ENCODE peak calls at places on chromosomes 13 and 19, in eight cellular contexts. One of them, this sample, is unnamed.

GRCh38 chr19:36141039-36141914 is 1.4 kb downstream of the CAPNS1 start:
- DNase-seq in BE2C: peak; percentile 91
- DNase-seq in cardiac muscle cell: peak; percentile 91
- DNase-seq in psoas muscle: peak; percentile 93
- DNase-seq in Karpas-422: peak; percentile 94
- DNase-seq in Caco-2: peak; percentile 90
- DNase-seq in thoracic aorta: peak; percentile 53
- DNase-seq in colonic mucosa: peak; percentile 95
- DNase-seq in this sample: peak; percentile 93

GRCh38 chr13:50893211-50893852 is 16.3 kb upstream of the RNASEH2B start:
- DNase-seq in BE2C: no peak
- DNase-seq in cardiac muscle cell: no peak
- DNase-seq in psoas muscle: no peak
- DNase-seq in Karpas-422: no peak
- DNase-seq in Caco-2: no peak
- DNase-seq in thoracic aorta: no peak
- DNase-seq in colonic mucosa: no peak
- DNase-seq in this sample: no peak

GRCh38 chr19:2923510-2923909 is 21.3 kb downstream of the ZNF77 start:
- DNase-seq in BE2C: no peak
- DNase-seq in cardiac muscle cell: no peak
- DNase-seq in psoas muscle: no peak
- DNase-seq in Karpas-422: no peak
- DNase-seq in Caco-2: no peak
- DNase-seq in thoracic aorta: no peak
- DNase-seq in colonic mucosa: no peak
- DNase-seq in this sample: no peak

GRCh38 chr13:95546919-95547318 is 5.6 kb upstream of the CLDN10 start:
- DNase-seq in BE2C: no peak
- DNase-seq in cardiac muscle cell: no peak
- DNase-seq in psoas muscle: no peak
- DNase-seq in Karpas-422: no peak
- DNase-seq in Caco-2: no peak
- DNase-seq in thoracic aorta: no peak
- DNase-seq in colonic mucosa: no peak
- DNase-seq in this sample: no peak

GRCh38 chr19:10292206-10292788 is 2.5 kb downstream of the ICAM5 start:
- DNase-seq in BE2C: peak; percentile 85
- DNase-seq in cardiac muscle cell: peak; percentile 95
- DNase-seq in psoas muscle: peak; percentile 85
- DNase-seq in Karpas-422: peak; percentile 82
- DNase-seq in Caco-2: peak; percentile 93
- DNase-seq in thoracic aorta: peak; percentile 28
- DNase-seq in colonic mucosa: peak; percentile 92
- DNase-seq in this sample: peak; percentile 96

GRCh38 chr13:30997697-30998547 is 65.5 kb downstream of the TEX26 start:
- DNase-seq in BE2C: peak; percentile 50
- DNase-seq in cardiac muscle cell: peak; percentile 98
- DNase-seq in psoas muscle: no peak
- DNase-seq in Karpas-422: no peak
- DNase-seq in Caco-2: no peak
- DNase-seq in thoracic aorta: no peak
- DNase-seq in colonic mucosa: no peak
- DNase-seq in this sample: no peak

GRCh38 chr19:18672606-18673337 is 10.7 kb upstream of the CRTC1 start:
- DNase-seq in BE2C: no peak
- DNase-seq in cardiac muscle cell: no peak
- DNase-seq in psoas muscle: peak; percentile 79
- DNase-seq in Karpas-422: no peak
- DNase-seq in Caco-2: no peak
- DNase-seq in thoracic aorta: no peak
- DNase-seq in colonic mucosa: no peak
- DNase-seq in this sample: no peak

GRCh38 chr19:47228937-47229673 is 1.9 kb downstream of the BBC3 start:
- DNase-seq in BE2C: peak; percentile 29
- DNase-seq in cardiac muscle cell: no peak
- DNase-seq in psoas muscle: no peak
- DNase-seq in Karpas-422: no peak
- DNase-seq in Caco-2: no peak
- DNase-seq in thoracic aorta: no peak
- DNase-seq in colonic mucosa: peak; percentile 58
- DNase-seq in this sample: peak; percentile 67

GRCh38 chr13:84481958-84482357 is 599.7 kb upstream of the SLITRK1 start:
- DNase-seq in BE2C: no peak
- DNase-seq in cardiac muscle cell: no peak
- DNase-seq in psoas muscle: no peak
- DNase-seq in Karpas-422: no peak
- DNase-seq in Caco-2: no peak
- DNase-seq in thoracic aorta: no peak
- DNase-seq in colonic mucosa: no peak
- DNase-seq in this sample: no peak

GRCh38 chr19:49957262-49957915 is 3.6 kb downstream of the SIGLEC11 start:
- DNase-seq in BE2C: no peak
- DNase-seq in cardiac muscle cell: no peak
- DNase-seq in psoas muscle: no peak
- DNase-seq in Karpas-422: no peak
- DNase-seq in Caco-2: no peak
- DNase-seq in thoracic aorta: no peak
- DNase-seq in colonic mucosa: no peak
- DNase-seq in this sample: no peak

GRCh38 chr19:13082192-13083007 is 20.3 kb downstream of the LYL1 start:
- DNase-seq in BE2C: peak; percentile 80
- DNase-seq in cardiac muscle cell: peak; percentile 48
- DNase-seq in psoas muscle: no peak
- DNase-seq in Karpas-422: peak; percentile 62
- DNase-seq in Caco-2: peak; percentile 53
- DNase-seq in thoracic aorta: no peak
- DNase-seq in colonic mucosa: no peak
- DNase-seq in this sample: no peak

DNA sequence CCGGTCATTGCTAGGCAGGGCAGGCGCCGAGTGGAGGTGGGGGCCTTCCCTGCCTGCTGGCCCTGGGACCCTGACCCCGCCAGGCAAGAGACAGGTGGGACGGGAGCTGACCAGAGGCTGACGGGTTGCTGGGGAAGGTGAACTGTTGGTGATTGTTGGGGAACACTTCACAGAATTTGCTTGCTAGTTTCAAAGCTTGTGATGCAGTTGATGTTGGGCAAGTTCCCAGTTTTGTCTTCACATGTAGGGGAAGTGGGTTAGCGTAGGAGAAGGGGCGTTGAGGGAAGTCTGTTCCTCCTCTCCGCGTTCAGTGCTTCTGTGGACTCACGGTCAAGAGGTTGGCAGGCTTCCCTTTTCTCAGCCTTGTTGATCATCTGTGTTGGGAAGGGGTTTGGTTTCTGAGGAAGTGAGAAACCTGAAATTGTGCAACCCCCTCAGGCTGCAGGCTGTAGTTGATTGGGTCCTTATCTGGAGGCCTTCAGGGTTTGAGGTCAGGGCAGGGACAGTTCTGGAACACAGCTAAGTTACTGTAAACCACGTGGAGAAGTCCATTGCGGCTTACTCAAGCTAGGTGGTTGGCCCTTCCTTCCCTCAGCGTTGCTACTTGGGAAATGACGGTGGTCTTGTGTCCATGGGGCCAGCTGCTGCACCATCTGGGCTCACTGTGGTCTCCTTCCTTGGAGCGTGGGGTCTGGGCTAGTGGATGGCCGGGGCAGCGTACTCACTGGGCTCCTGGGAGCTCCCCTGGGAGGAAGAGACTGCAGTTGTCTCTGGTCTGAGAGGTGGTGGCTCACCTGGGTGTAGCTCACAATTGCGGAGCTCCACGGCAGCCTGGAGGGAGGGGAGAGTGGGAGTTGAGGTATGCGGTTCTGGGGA is 7.5 kb downstream of the RPS9 start:
- DNase-seq in BE2C: no peak
- DNase-seq in cardiac muscle cell: no peak
- DNase-seq in psoas muscle: peak; percentile 73
- DNase-seq in Karpas-422: peak; percentile 76
- DNase-seq in Caco-2: peak; percentile 62
- DNase-seq in thoracic aorta: no peak
- DNase-seq in colonic mucosa: peak; percentile 56
- DNase-seq in this sample: peak; percentile 87
- H3K4me1 ChIP-seq in BE2C: peaks cover 32% of the 10 kb centered on the region
- H3K4me1 ChIP-seq in cardiac muscle cell: peaks cover 40% of the 10 kb centered on the region
- H3K4me1 ChIP-seq in psoas muscle: peaks cover 65% of the 10 kb centered on the region
- H3K4me1 ChIP-seq in Karpas-422: peaks cover under 1% of the 10 kb centered on the region
- H3K4me1 ChIP-seq in Caco-2: peaks cover 80% of the 10 kb centered on the region
- H3K4me1 ChIP-seq in thoracic aorta: peaks cover 15% of the 10 kb centered on the region
- H3K4me1 ChIP-seq in colonic mucosa: peaks cover 27% of the 10 kb centered on the region
- H3K4me1 ChIP-seq in this sample: peaks cover 72% of the 10 kb centered on the region

GRCh38 chr13:40179882-40180281 is 486.6 kb downstream of the FOXO1 start:
- DNase-seq in BE2C: no peak
- DNase-seq in cardiac muscle cell: no peak
- DNase-seq in psoas muscle: no peak
- DNase-seq in Karpas-422: no peak
- DNase-seq in Caco-2: no peak
- DNase-seq in thoracic aorta: no peak
- DNase-seq in colonic mucosa: no peak
- DNase-seq in this sample: no peak

GRCh38 chr13:40180776-40181175 is 485.7 kb downstream of the FOXO1 start:
- DNase-seq in BE2C: no peak
- DNase-seq in cardiac muscle cell: no peak
- DNase-seq in psoas muscle: no peak
- DNase-seq in Karpas-422: no peak
- DNase-seq in Caco-2: no peak
- DNase-seq in thoracic aorta: no peak
- DNase-seq in colonic mucosa: no peak
- DNase-seq in this sample: no peak

GRCh38 chr13:40178130-40178529 is 488.3 kb downstream of the FOXO1 start:
- DNase-seq in BE2C: no peak
- DNase-seq in cardiac muscle cell: no peak
- DNase-seq in psoas muscle: no peak
- DNase-seq in Karpas-422: no peak
- DNase-seq in Caco-2: no peak
- DNase-seq in thoracic aorta: no peak
- DNase-seq in colonic mucosa: no peak
- DNase-seq in this sample: no peak

GRCh38 chr13:40181203-40181845 is 485.1 kb downstream of the FOXO1 start:
- DNase-seq in BE2C: no peak
- DNase-seq in cardiac muscle cell: peak; percentile 9
- DNase-seq in psoas muscle: no peak
- DNase-seq in Karpas-422: no peak
- DNase-seq in Caco-2: no peak
- DNase-seq in thoracic aorta: no peak
- DNase-seq in colonic mucosa: no peak
- DNase-seq in this sample: no peak

GRCh38 chr13:40179421-40179820 is 487.0 kb downstream of the FOXO1 start:
- DNase-seq in BE2C: no peak
- DNase-seq in cardiac muscle cell: no peak
- DNase-seq in psoas muscle: no peak
- DNase-seq in Karpas-422: no peak
- DNase-seq in Caco-2: no peak
- DNase-seq in thoracic aorta: no peak
- DNase-seq in colonic mucosa: no peak
- DNase-seq in this sample: no peak
- H3K4me1 ChIP-seq in BE2C: no peaks in the 10 kb centered on the region
- H3K4me1 ChIP-seq in cardiac muscle cell: peaks cover 5% of the 10 kb centered on the region
- H3K4me1 ChIP-seq in psoas muscle: no peaks in the 10 kb centered on the region
- H3K4me1 ChIP-seq in Karpas-422: peaks cover 7% of the 10 kb centered on the region
- H3K4me1 ChIP-seq in Caco-2: peaks cover 9% of the 10 kb centered on the region
- H3K4me1 ChIP-seq in thoracic aorta: no peaks in the 10 kb centered on the region
- H3K4me1 ChIP-seq in colonic mucosa: no peaks in the 10 kb centered on the region
- H3K4me1 ChIP-seq in this sample: no peaks in the 10 kb centered on the region

GRCh38 chr13:43006893-43007631 is 15.0 kb upstream of the EPSTI1 start:
- DNase-seq in BE2C: no peak
- DNase-seq in cardiac muscle cell: no peak
- DNase-seq in psoas muscle: no peak
- DNase-seq in Karpas-422: no peak
- DNase-seq in Caco-2: no peak
- DNase-seq in thoracic aorta: no peak
- DNase-seq in colonic mucosa: no peak
- DNase-seq in this sample: no peak

GRCh38 chr13:43005460-43006236 is 13.6 kb upstream of the EPSTI1 start:
- DNase-seq in BE2C: no peak
- DNase-seq in cardiac muscle cell: peak; percentile 36
- DNase-seq in psoas muscle: no peak
- DNase-seq in Karpas-422: no peak
- DNase-seq in Caco-2: no peak
- DNase-seq in thoracic aorta: no peak
- DNase-seq in colonic mucosa: no peak
- DNase-seq in this sample: no peak

GRCh38 chr13:43008591-43008990 is 14.8 kb upstream of the DNAJC15 start:
- DNase-seq in BE2C: no peak
- DNase-seq in cardiac muscle cell: no peak
- DNase-seq in psoas muscle: no peak
- DNase-seq in Karpas-422: no peak
- DNase-seq in Caco-2: no peak
- DNase-seq in thoracic aorta: no peak
- DNase-seq in colonic mucosa: no peak
- DNase-seq in this sample: no peak

GRCh38 chr13:43014162-43014561 is 9.2 kb upstream of the DNAJC15 start:
- DNase-seq in BE2C: no peak
- DNase-seq in cardiac muscle cell: no peak
- DNase-seq in psoas muscle: no peak
- DNase-seq in Karpas-422: no peak
- DNase-seq in Caco-2: no peak
- DNase-seq in thoracic aorta: no peak
- DNase-seq in colonic mucosa: no peak
- DNase-seq in this sample: no peak

DNA sequence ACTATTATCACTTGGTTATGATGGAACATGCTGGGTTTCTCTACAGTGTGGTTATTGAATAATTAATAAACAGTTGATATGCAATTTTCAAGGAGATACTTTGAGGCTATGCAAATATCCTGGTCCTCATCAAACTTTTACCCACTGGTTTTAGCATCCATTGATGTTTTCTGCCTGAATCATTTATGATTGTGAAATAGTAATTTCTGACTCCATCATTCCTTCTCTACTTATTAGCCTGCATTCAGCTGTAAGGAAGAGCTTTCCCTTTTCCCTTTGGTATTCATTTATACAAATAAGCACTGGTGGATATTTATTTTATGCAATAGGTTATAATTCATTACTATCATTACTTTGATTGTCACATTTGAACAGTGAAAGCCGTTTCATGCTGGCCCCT is 13.9 kb upstream of the DNAJC15 start:
- DNase-seq in BE2C: no peak
- DNase-seq in cardiac muscle cell: no peak
- DNase-seq in psoas muscle: no peak
- DNase-seq in Karpas-422: no peak
- DNase-seq in Caco-2: no peak
- DNase-seq in thoracic aorta: no peak
- DNase-seq in colonic mucosa: no peak
- DNase-seq in this sample: no peak
- H3K4me1 ChIP-seq in BE2C: peaks cover 17% of the 10 kb centered on the region
- H3K4me1 ChIP-seq in cardiac muscle cell: peaks cover 9% of the 10 kb centered on the region
- H3K4me1 ChIP-seq in psoas muscle: no peaks in the 10 kb centered on the region
- H3K4me1 ChIP-seq in Karpas-422: no peaks in the 10 kb centered on the region
- H3K4me1 ChIP-seq in Caco-2: peaks cover 39% of the 10 kb centered on the region
- H3K4me1 ChIP-seq in thoracic aorta: peaks cover 6% of the 10 kb centered on the region
- H3K4me1 ChIP-seq in colonic mucosa: no peaks in the 10 kb centered on the region
- H3K4me1 ChIP-seq in this sample: peaks cover 3% of the 10 kb centered on the region

DNA sequence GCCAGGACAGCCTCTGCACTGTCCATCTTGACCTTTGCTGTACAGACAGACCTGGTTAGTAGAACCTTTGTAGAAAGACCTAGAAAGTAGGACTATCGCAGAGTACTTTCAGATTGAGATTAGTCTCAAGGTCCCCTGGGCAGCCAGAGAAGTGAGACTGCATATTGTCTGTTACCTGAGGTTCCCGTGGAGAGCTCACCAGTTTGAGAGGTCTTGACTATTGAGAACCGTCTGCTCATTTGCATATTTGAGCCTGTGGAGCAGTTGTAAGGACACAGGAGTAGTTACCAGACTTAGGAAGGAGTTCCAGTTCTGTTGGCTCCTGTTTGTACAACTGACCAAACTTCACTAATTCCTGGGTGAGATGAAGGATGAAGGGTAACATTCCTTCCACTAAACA is 66.2 kb downstream of the SPATA13 start:
- DNase-seq in BE2C: no peak
- DNase-seq in cardiac muscle cell: no peak
- DNase-seq in psoas muscle: no peak
- DNase-seq in Karpas-422: no peak
- DNase-seq in Caco-2: no peak
- DNase-seq in thoracic aorta: no peak
- DNase-seq in colonic mucosa: no peak
- DNase-seq in this sample: no peak
- H3K4me1 ChIP-seq in BE2C: no peaks in the 10 kb centered on the region
- H3K4me1 ChIP-seq in cardiac muscle cell: no peaks in the 10 kb centered on the region
- H3K4me1 ChIP-seq in psoas muscle: no peaks in the 10 kb centered on the region
- H3K4me1 ChIP-seq in Karpas-422: no peaks in the 10 kb centered on the region
- H3K4me1 ChIP-seq in Caco-2: no peaks in the 10 kb centered on the region
- H3K4me1 ChIP-seq in thoracic aorta: no peaks in the 10 kb centered on the region
- H3K4me1 ChIP-seq in colonic mucosa: no peaks in the 10 kb centered on the region
- H3K4me1 ChIP-seq in this sample: no peaks in the 10 kb centered on the region